ENCODE peak calls at places on chromosomes 13 and 19, in six cellular contexts. J is psoas muscle, S is heart left ventricle, O is tibial nerve, F is mucosa of descending colon, W is AG09309. N is an unnamed sample.

GRCh38 chr19:1064661-1065605 is 2.0 kb upstream of the ARHGAP45 start:
- DNase-seq in J (peak; percentile 82), S (peak; percentile 80), W (no peak), F (peak; percentile 82), O (no peak), N (no peak)

GRCh38 chr13:106118050-106118449 is 417.4 kb downstream of the EFNB2 start:
- DNase-seq in O (no peak), W (no peak), F (no peak), S (no peak), J (no peak), N (no peak)

GRCh38 chr19:495440-496332 is 600 bp upstream of the MADCAM1 start:
- DNase-seq in S (no peak), J (peak; percentile 54), O (no peak), W (no peak), F (peak; percentile 61), N (no peak)

GRCh38 chr13:99655351-99656091 is 154.2 kb downstream of the TM9SF2 start:
- DNase-seq in S (no peak), O (no peak), W (peak; percentile 72), J (no peak), F (no peak), N (peak; percentile 29)

GRCh38 chr19:43318203-43318602 is 35.3 kb upstream of the CD177 start:
- DNase-seq in O (no peak), S (no peak), W (no peak), F (no peak), J (no peak), N (no peak)

GRCh38 chr13:111232191-111232590 is 88.3 kb upstream of the TEX29 start:
- DNase-seq in F (no peak), O (no peak), W (no peak), S (no peak), J (no peak), N (no peak)

GRCh38 chr19:36838784-36839324 is 667 bp upstream of the ZNF790 start:
- DNase-seq in O (no peak), F (no peak), J (no peak), W (no peak), S (no peak), N (no peak)

GRCh38 chr19:54918499-54918898 is 12.6 kb downstream of the NCR1 start:
- DNase-seq in S (no peak), F (no peak), J (no peak), W (no peak), O (no peak), N (no peak)

GRCh38 chr19:49677901-49678674 is 1.0 kb downstream of the PRMT1 start:
- DNase-seq in S (peak; percentile 78), F (peak; percentile 84), W (no peak), J (peak; percentile 85), O (peak; percentile 72), N (no peak)

GRCh38 chr13:34750078-34750703 is 191.9 kb upstream of the NBEA start:
- DNase-seq in S (peak; percentile 61), J (no peak), O (no peak), F (peak; percentile 51), W (no peak), N (no peak)

GRCh38 chr19:37505958-37506386 is 767 bp upstream of the ZNF793 start:
- DNase-seq in W (no peak), J (no peak), O (no peak), F (peak; percentile 25), S (no peak), N (no peak)

GRCh38 chr13:113452942-113453901 is at the start of gene ADPRHL1:
- DNase-seq in W (no peak), S (peak; percentile 73), O (no peak), J (peak; percentile 91), F (no peak), N (no peak)

GRCh38 chr13:28568286-28568685 is 73.4 kb upstream of the FLT1 start:
- DNase-seq in W (no peak), F (peak; percentile 34), S (peak; percentile 84), O (no peak), J (peak; percentile 77), N (no peak)

GRCh38 chr13:27005556-27005955 is 166.1 kb downstream of the USP12 start:
- DNase-seq in W (no peak), S (no peak), F (no peak), O (no peak), J (no peak), N (no peak)

GRCh38 chr13:49580980-49581680 is 4.2 kb downstream of the RCBTB1 start:
- DNase-seq in S (no peak), F (no peak), W (no peak), J (no peak), O (no peak), N (no peak)

GRCh38 chr19:49749771-49750170 is 13.3 kb downstream of the TSKS start:
- DNase-seq in F (no peak), O (no peak), W (no peak), J (no peak), S (no peak), N (no peak)

GRCh38 chr13:29908411-29908810 is 58.0 kb upstream of the UBL3 start:
- DNase-seq in O (peak; percentile 55), J (peak; percentile 75), F (no peak), S (no peak), W (no peak), N (no peak)

DNA sequence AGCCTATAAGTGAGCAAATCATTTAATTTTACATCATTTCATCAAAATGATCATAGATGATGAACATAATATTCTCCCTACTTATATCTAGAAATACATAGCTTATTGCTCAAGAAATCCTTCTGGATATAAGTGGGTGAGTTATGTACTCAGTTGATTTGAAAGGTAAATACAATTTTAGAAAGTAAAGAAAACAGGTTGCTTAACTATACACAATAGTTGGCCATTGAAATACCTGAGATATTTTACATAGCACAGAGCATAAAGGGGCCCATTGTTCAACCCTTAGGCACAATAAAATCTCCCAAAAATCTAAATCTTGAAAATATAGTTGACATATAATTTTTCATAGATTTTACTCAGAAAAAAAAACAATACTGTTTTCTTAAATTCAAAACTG is 782.0 kb upstream of the KLHL1 start:
- DNase-seq in O (no peak), F (no peak), W (no peak), J (no peak), S (no peak), N (no peak)
- TF ChIP-seq CTCF in O (no peak), F (no peak), W (no peak), J (no peak), S (no peak), N (no peak)

GRCh38 chr13:74289130-74289529 is 154.9 kb upstream of the KLF12 start:
- DNase-seq in J (no peak), W (no peak), S (no peak), F (no peak), O (no peak), N (no peak)

GRCh38 chr13:74287672-74288169 is 153.5 kb upstream of the KLF12 start:
- DNase-seq in S (peak; percentile 74), O (peak; percentile 50), J (peak; percentile 77), W (no peak), F (peak; percentile 69), N (peak; percentile 64)

GRCh38 chr13:74288361-74288911 is 154.2 kb upstream of the KLF12 start:
- DNase-seq in W (no peak), O (no peak), F (peak; percentile 47), S (peak; percentile 68), J (no peak), N (no peak)

GRCh38 chr13:74290324-74290773 is 156.1 kb upstream of the KLF12 start:
- DNase-seq in J (no peak), W (peak; percentile 79), F (no peak), S (no peak), O (no peak), N (peak; percentile 87)

DNA sequence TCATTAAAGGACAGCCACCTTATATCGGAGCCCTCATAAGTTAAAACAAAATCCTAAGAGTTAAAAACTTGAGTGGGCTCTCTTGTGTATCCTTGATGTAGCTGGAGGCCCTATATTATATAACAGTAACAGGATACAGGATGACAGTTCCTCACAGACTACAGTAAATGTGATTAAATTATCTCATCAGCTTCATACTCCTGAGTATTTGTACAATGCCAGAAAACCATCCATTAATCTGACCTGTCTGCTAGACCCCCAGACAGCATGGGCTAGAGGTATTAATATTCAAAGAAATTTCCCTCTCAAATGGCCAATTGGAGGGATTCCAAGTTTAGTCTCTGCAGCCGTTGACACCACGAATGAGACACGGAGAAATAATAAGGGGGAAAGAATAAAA is 155.7 kb upstream of the KLF12 start:
- DNase-seq in W (no peak), F (no peak), O (no peak), J (no peak), S (no peak), N (no peak)
- H3K4me3 ChIP-seq in W (no peak overlapping the region), F (no peak overlapping the region), O (no peak overlapping the region), J (peak overlapping the region; percentile 43), S (peak overlapping the region; percentile 31), N (peak overlapping the region; percentile 24)

GRCh38 chr19:57905258-57905657 is 11.1 kb downstream of the ZNF417 start:
- DNase-seq in W (no peak), O (no peak), F (no peak), S (no peak), J (no peak), N (no peak)

GRCh38 chr19:57907394-57907793 is 9.0 kb downstream of the ZNF417 start:
- DNase-seq in W (no peak), O (no peak), S (no peak), F (no peak), J (no peak), N (no peak)

GRCh38 chr19:57903298-57904174 is 12.9 kb downstream of the ZNF417 start:
- DNase-seq in J (no peak), O (no peak), W (peak; percentile 35), S (no peak), F (peak; percentile 36), N (no peak)
- TF ChIP-seq CTCF in J (peak; percentile 31), O (no peak), W (peak; percentile 59), S (peak; percentile 52), F (no peak), N (peak; percentile 56)

GRCh38 chr19:16654151-16654550 is 5.8 kb downstream of the SMIM7 start:
- DNase-seq in W (no peak), O (no peak), J (no peak), F (no peak), S (no peak), N (no peak)

GRCh38 chr19:16659464-16659831 is 496 bp downstream of the SMIM7 start:
- DNase-seq in S (no peak), J (no peak), O (no peak), W (no peak), F (no peak), N (no peak)

GRCh38 chr19:16654621-16655020 is 5.3 kb downstream of the SMIM7 start:
- DNase-seq in J (no peak), F (no peak), O (no peak), W (no peak), S (no peak), N (no peak)

GRCh38 chr19:16657384-16657783 is 2.6 kb downstream of the SMIM7 start:
- DNase-seq in S (no peak), J (no peak), W (no peak), F (no peak), O (no peak), N (no peak)

GRCh38 chr19:16655727-16656126 is 4.2 kb downstream of the SMIM7 start:
- DNase-seq in F (no peak), J (no peak), W (no peak), S (no peak), O (no peak), N (no peak)
- H3K4me3 ChIP-seq in F (no peak overlapping the region), J (no peak overlapping the region), W (no peak overlapping the region), S (no peak overlapping the region), O (no peak overlapping the region), N (no peak overlapping the region)

N was measured in retinal pigment epithelial cell.